ENCODE peak calls at places on chromosomes 6 and 20, in six cellular contexts. E, K, V, G, R and H are unnamed samples. For H3K4me1, the result is how much of the 10 kb centered on the place peaks cover.

GRCh38 chr6:2196079-2196679 is 49.2 kb downstream of the GMDS start:
- DNase-seq in E (peak), K (peak), V (no peak), G (no peak), R (no peak), H (no peak)

GRCh38 chr20:58017237-58017969 is 211.1 kb downstream of the ANKRD60 start:
- DNase-seq in E (peak), K (no peak), V (peak), G (peak), R (no peak), H (no peak)

GRCh38 chr20:10508060-10508459 is 73.0 kb downstream of the SLX4IP start:
- DNase-seq in E (peak), K (no peak), V (no peak), G (no peak), R (no peak), H (no peak)

GRCh38 chr20:20856956-20857355 is 144.5 kb upstream of the RALGAPA2 start:
- DNase-seq in E (no peak), K (no peak), V (no peak), G (no peak), R (no peak), H (no peak)

GRCh38 chr6:29490055-29490454 is 2.3 kb upstream of the MAS1L start:
- DNase-seq in E (no peak), K (no peak), V (no peak), G (no peak), R (no peak), H (no peak)

GRCh38 chr20:17895641-17896246 is 72.8 kb downstream of the SNX5 start:
- DNase-seq in E (peak), K (peak), V (no peak), G (no peak), R (peak), H (no peak)

GRCh38 chr6:156013155-156013554 is 557.5 kb upstream of the NOX3 start:
- DNase-seq in E (no peak), K (peak), V (no peak), G (no peak), R (no peak), H (no peak)

GRCh38 chr20:46084805-46085792 is 4.7 kb downstream of the NCOA5 start:
- DNase-seq in E (peak), K (peak), V (no peak), G (no peak), R (no peak), H (no peak)

GRCh38 chr20:9506337-9506821 is 8.0 kb upstream of the LAMP5 start:
- DNase-seq in E (no peak), K (no peak), V (no peak), G (no peak), R (no peak), H (no peak)

GRCh38 chr6:43912598-43913387 is 142.8 kb downstream of the VEGFA start:
- DNase-seq in E (no peak), K (no peak), V (no peak), G (no peak), R (no peak), H (no peak)

GRCh38 chr20:44646641-44647274 is 4.7 kb downstream of the ADA start:
- DNase-seq in E (peak), K (peak), V (no peak), G (no peak), R (no peak), H (no peak)

GRCh38 chr6:1257778-1258177 is 54.1 kb upstream of the FOXQ1 start:
- DNase-seq in E (no peak), K (no peak), V (no peak), G (no peak), R (no peak), H (no peak)

GRCh38 chr6:68778356-68779020 is 143.4 kb downstream of the ADGRB3 start:
- DNase-seq in E (peak), K (no peak), V (no peak), G (no peak), R (no peak), H (no peak)

GRCh38 chr6:68779366-68779765 is 144.3 kb downstream of the ADGRB3 start:
- DNase-seq in E (no peak), K (no peak), V (no peak), G (no peak), R (no peak), H (no peak)

GRCh38 chr6:68777956-68778355 is 142.9 kb downstream of the ADGRB3 start:
- DNase-seq in E (peak), K (no peak), V (no peak), G (no peak), R (no peak), H (no peak)

GRCh38 chr6:68774843-68775242 is 139.8 kb downstream of the ADGRB3 start:
- DNase-seq in E (no peak), K (no peak), V (no peak), G (no peak), R (no peak), H (no peak)

DNA sequence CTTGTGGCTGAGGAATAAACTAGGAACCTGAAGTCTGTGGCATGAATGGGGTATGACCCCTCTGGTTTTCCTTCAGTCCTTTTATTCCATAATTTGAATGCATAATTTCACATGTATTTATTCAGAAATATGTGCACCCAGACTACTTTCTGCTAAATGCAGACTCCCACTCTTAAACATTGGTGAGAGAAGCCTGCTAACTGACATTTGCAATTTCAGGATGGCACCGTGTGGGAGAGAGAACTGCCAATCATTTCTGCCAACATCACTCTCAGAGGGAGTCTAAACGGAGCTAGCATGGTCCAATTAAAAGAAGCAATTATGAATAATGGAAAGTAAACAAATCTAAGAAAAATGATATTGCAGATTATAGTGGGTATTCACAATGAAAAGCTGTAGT is 141.3 kb downstream of the ADGRB3 start:
- DNase-seq in E (no peak), K (no peak), V (no peak), G (no peak), R (no peak), H (no peak)
- H3K4me1 ChIP-seq in E (under half), K (under half), V (under half), G (under half), R (under half), H (under half)

GRCh38 chr20:3802524-3803239 is 6.6 kb downstream of the CDC25B start:
- DNase-seq in E (no peak), K (no peak), V (no peak), G (no peak), R (no peak), H (no peak)
- H3K27ac ChIP-seq in E (no peak), K (no peak), V (no peak), G (peak), R (no peak), H (no peak)

DNA sequence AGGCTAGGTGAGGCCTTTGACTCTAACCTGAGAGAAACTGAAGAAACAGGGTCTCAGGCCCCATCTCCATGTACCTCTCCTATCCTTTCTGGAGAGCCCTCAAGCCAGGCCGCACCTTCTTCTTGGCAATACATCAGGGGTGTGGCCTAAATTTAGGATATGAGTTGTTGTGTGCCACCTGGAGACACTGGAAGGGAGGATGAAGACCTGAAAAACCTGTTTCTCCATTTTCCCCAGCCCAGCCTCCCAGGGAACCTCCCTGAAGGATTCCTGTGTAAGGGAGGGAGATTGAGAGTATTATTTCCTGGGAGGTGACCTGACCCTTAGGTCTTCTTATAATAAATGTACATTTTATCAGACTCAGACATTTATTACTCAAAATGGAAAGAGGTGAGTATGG is 3.1 kb downstream of the LY6G6D start:
- DNase-seq in E (no peak), K (no peak), V (no peak), G (peak), R (no peak), H (no peak)
- H3K4me3 ChIP-seq in E (no peak), K (no peak), V (no peak), G (no peak), R (no peak), H (no peak)

DNA sequence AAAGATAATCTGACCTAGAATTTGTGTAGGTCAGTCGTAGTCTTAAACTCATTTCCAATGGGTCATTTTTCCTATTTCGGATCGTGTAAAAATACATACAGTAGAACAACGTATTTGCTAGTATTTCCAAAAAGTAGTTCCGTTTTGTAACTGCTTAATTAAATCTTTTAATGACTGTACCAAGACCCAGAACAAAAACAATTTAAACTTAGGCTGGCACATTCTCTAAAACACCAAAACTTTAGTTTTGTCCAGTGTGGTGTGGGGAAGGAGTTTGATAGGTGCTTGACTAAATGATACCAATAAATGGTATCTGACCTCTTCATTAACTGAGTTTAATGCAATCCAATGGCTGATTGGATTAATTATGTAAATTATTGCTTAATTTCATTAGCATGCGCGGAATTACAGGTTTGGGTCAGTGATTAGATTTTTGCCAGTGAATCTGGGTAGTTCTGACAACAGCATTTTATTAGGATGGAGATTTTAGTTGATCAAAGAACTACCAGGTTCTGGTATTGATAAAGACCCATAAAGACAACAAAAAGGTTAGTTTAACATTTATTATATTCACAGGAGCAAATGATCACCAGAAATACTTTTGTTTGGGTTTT is 20.8 kb downstream of the OR2B2 start:
- DNase-seq in E (no peak), K (no peak), V (no peak), G (no peak), R (no peak), H (no peak)
- H3K4me1 ChIP-seq in E (under half), K (under half), V (under half), G (under half), R (under half), H (under half)

DNA sequence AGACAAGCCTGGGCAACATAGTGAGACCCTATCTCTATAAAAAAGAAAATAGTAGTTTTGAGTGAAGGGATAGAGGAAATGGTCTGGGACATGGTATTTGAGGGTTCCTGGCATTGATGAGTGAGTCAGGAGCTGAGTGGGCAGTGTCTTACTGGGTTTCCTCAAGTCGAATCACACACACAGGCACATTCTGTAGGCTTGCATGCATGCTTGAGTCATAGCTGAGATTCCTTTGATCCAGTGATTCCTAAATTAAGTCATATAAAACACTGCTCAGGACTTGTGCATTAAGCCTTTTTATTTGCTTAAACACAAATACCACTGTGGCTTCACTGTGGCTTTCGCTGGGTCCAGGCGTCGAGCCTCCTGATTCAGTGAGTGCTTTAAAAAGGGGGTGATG is 71.8 kb upstream of the TMEM181 start:
- DNase-seq in E (peak), K (peak), V (peak), G (no peak), R (no peak), H (no peak)
- H3K27ac ChIP-seq in E (peak), K (peak), V (peak), G (no peak), R (no peak), H (no peak)

DNA sequence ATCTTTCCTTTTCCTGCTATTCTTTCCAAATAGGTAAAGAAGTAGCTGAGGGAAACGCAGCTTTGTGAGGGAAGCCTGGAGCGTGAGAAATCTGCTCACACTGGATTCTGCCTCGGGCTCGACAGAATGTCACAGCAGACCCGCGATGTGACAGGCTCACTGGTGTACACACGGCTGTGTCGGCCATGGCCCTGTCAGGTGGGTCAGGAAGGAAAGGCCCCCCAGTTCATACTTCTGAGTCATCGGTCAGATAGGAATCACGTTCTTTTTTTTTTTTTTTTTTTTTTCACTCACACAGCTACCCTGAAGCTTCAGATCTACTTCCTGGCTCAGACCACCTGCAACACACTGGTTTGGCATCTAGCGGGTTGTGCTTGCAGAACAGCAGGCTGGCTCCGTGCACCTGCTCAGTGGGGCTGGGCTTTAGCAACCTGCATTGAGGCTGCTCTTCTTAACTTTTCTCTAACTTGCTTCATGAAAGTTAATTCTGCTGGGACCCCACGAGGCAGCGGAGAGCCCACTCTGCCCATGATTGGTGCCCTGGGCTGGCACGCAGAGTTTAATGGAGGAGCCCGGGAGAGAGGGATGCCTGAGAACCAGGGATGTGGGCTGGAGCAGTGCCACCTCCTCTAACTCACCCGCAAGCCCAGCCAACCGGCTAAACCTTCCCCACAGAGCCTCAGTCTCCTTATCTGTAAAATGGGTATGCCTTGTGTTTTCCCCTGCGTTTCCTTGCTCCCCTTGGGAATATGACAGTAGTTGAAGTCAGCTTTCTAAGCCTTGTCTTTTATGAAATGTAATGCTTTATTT is 61.5 kb upstream of the FNDC1 start:
- DNase-seq in E (no peak), K (no peak), V (no peak), G (no peak), R (no peak), H (no peak)
- H3K4me3 ChIP-seq in E (no peak), K (no peak), V (no peak), G (no peak), R (no peak), H (no peak)

DNA sequence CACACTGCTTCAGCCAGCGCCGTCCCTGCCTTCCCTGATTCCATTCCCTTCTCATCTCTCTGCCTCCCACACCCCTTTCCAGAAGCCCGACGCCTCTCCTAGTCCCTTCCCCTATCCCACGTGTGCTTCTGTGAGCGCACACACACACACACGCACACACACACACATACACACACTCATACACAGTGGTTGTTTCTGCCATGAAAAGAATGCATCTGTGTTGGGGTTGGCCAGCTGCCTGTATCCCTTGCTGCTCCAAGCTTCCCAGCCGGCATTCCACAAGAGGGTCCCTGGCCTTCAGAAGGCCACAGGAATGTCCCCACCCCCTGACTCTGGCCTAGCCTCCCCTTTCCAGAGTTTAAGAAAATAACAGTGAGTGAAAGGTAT is 51.7 kb downstream of the MOCS1 start:
- DNase-seq in E (peak), K (peak), V (peak), G (no peak), R (peak), H (no peak)
- H3K4me1 ChIP-seq in E (half or more), K (under half), V (under half), G (under half), R (under half), H (under half)

DNA sequence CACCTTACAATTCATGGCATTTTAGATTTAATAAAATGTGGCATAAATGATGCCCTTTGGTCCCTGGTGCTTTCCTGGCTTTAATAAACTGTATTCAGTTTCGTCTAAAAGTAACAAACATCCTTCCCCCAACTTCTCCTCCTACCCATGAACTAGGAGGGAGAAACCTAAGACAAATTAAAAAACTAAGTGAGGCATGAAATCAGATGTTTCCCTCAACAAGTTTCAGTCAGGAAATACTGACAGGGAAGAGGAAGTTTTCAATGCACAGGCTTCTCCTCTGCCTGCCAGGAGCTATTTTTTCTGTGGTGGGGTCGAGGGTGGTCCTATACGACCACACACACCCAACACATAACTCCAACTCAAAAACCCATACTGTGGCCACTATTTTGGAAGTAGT is 10.0 kb downstream of the HBS1L start:
- DNase-seq in E (no peak), K (peak), V (no peak), G (no peak), R (no peak), H (no peak)
- H3K27ac ChIP-seq in E (no peak), K (no peak), V (no peak), G (no peak), R (no peak), H (no peak)

GRCh38 chr20:2221933-2222332 is 73.9 kb upstream of the TGM3 start:
- DNase-seq in E (no peak), K (no peak), V (no peak), G (no peak), R (no peak), H (no peak)
- H3K4me3 ChIP-seq in E (no peak), K (no peak), V (no peak), G (no peak), R (no peak), H (no peak)